ENCODE peak calls at places on chromosomes 2 and 18, in nine cellular contexts. B, L, N, F, I, P, X, T and O are unnamed samples.

GRCh38 chr2:218357194-218358177 is 829 bp downstream of the CATIP start:
- DNase-seq in P (no peak), F (no peak), L (no peak), N (no peak), I (no peak), X (peak), B (no peak), T (no peak), O (no peak)

GRCh38 chr2:85318222-85319182 is 9.3 kb downstream of the TGOLN2 start:
- DNase-seq in T (peak), X (no peak), B (no peak), I (no peak), N (no peak), F (no peak), P (no peak), L (no peak), O (no peak)

GRCh38 chr2:57882895-57883515 is 163.6 kb upstream of the VRK2 start:
- DNase-seq in I (no peak), P (no peak), L (no peak), X (no peak), T (no peak), B (no peak), F (no peak), N (no peak), O (no peak)

GRCh38 chr18:12317664-12318333 is 9.8 kb downstream of the TUBB6 start:
- DNase-seq in P (no peak), L (no peak), N (no peak), I (no peak), F (no peak), T (no peak), B (no peak), X (no peak), O (no peak)

GRCh38 chr2:201448701-201449100 is 2.6 kb downstream of the TRAK2 start:
- DNase-seq in F (no peak), L (peak), X (no peak), P (no peak), B (no peak), T (no peak), N (no peak), I (no peak), O (no peak)

GRCh38 chr2:104863229-104863584 is 9.3 kb downstream of the POU3F3 start:
- DNase-seq in L (no peak), T (no peak), X (no peak), F (peak), P (no peak), I (no peak), B (no peak), N (no peak), O (no peak)

GRCh38 chr2:118530976-118531375 is 316.5 kb downstream of the EN1 start:
- DNase-seq in L (no peak), P (no peak), N (no peak), B (no peak), F (no peak), X (no peak), I (no peak), T (no peak), O (peak)

GRCh38 chr2:121721926-121722325 is 14.7 kb downstream of the NIFK start:
- DNase-seq in P (no peak), N (no peak), X (no peak), I (no peak), B (no peak), T (no peak), L (no peak), F (no peak), O (no peak)

GRCh38 chr2:177537241-177537640 is 144.7 kb downstream of the AGPS start:
- DNase-seq in F (no peak), I (no peak), X (no peak), B (no peak), N (no peak), L (no peak), T (no peak), P (no peak), O (no peak)

GRCh38 chr2:240105982-240106381 is 30.1 kb downstream of the COPS9 start:
- DNase-seq in N (no peak), B (no peak), T (no peak), L (no peak), P (no peak), X (no peak), I (no peak), F (no peak), O (no peak)
- TF ChIP-seq POLR2AphosphoS5 in N (no peak), B (no peak), T (no peak), L (no peak), P (no peak), X (no peak), I (no peak), F (no peak), O (no peak)

GRCh38 chr2:240892361-240892760 is 3.6 kb downstream of the MAB21L4 start:
- DNase-seq in F (no peak), X (no peak), I (no peak), L (no peak), N (no peak), P (no peak), T (no peak), B (no peak), O (no peak)
- H3K27ac ChIP-seq in F (no peak), X (no peak), I (no peak), L (no peak), N (no peak), P (no peak), T (peak), B (no peak), O (peak)

GRCh38 chr2:239646184-239646583 is 245.4 kb upstream of the HDAC4 start:
- DNase-seq in T (no peak), B (no peak), X (no peak), N (no peak), I (no peak), L (no peak), F (no peak), P (no peak), O (no peak)

GRCh38 chr2:239647037-239647436 is 246.2 kb upstream of the HDAC4 start:
- DNase-seq in L (no peak), X (no peak), I (no peak), T (no peak), B (no peak), N (no peak), F (no peak), P (no peak), O (no peak)

GRCh38 chr2:239642406-239643004 is 241.7 kb upstream of the HDAC4 start:
- DNase-seq in L (no peak), B (no peak), P (no peak), I (no peak), N (no peak), X (no peak), T (no peak), F (no peak), O (peak)

GRCh38 chr2:239640676-239641580 is 240.1 kb upstream of the HDAC4 start:
- DNase-seq in N (no peak), P (no peak), L (no peak), X (no peak), F (no peak), I (no peak), T (no peak), B (no peak), O (peak)

GRCh38 chr2:239644016-239644415 is 243.2 kb upstream of the HDAC4 start:
- DNase-seq in B (no peak), P (no peak), T (no peak), I (no peak), X (no peak), F (peak), N (no peak), L (no peak), O (no peak)
- H3K4me3 ChIP-seq in B (no peak), P (no peak), T (no peak), I (no peak), X (no peak), F (no peak), N (no peak), L (no peak), O (no peak)

GRCh38 chr2:37389984-37390765 is 45.7 kb downstream of the QPCT start:
- DNase-seq in B (peak), T (peak), X (no peak), N (no peak), I (no peak), P (peak), F (peak), L (peak), O (no peak)
- TF ChIP-seq POLR2AphosphoS5 in B (no peak), T (peak), X (peak), N (no peak), I (no peak), P (peak), F (no peak), L (no peak), O (no peak)

GRCh38 chr2:196238836-196239380 is 67.5 kb upstream of the STK17B start:
- DNase-seq in X (no peak), L (no peak), I (no peak), B (no peak), P (no peak), T (no peak), N (no peak), F (no peak), O (no peak)
- H3K27ac ChIP-seq in X (peak), L (peak), I (no peak), B (no peak), P (peak), T (peak), N (peak), F (no peak), O (no peak)

GRCh38 chr2:241317391-241317790 is 1.7 kb downstream of the SEPTIN2 start:
- DNase-seq in B (no peak), L (no peak), T (no peak), N (no peak), F (no peak), P (no peak), X (no peak), I (no peak), O (no peak)
- H3K4me3 ChIP-seq in B (peak), L (peak), T (peak), N (peak), F (peak), P (peak), X (peak), I (peak), O (no peak)

DNA sequence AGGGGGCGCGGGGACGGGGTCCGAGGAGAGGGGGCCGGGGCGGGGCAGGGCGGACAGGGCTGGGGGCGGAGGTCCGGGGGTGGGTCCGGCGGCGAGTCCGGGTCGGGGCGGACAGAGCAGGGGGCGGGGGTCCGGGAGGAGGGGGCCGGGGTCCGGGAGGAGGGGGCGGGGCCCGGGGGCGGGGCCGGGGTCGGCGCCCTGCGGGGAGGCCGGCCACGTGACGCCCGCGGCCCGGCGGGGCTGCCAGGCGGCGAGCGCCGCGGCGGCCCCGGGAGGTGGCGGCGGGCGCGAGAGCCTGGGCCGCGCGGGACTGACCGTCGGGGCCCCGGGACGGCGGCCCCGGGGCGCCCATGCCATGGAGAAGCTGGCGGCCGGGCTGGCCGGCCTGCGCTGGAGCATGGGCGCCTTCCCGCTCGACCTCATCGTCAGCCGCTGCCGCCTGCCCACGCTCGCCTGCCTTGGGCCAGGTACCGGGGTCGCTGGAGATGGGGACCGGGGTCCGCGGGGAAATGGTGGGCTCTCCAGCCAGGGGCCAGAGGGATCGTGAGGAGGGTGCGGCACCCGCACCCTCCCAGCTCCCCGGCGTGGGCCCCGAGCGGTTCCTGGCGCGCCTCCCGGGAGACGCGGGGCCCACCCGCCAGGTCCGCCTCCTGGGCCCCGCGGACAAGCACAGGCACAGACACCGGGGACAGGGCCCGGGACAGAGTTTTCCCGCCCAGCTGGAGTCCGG is at the start of gene GAREM2:
- DNase-seq in B (no peak), X (no peak), P (no peak), T (no peak), I (no peak), F (peak), L (no peak), N (no peak), O (peak)
- TF ChIP-seq POLR2AphosphoS5 in B (no peak), X (no peak), P (no peak), T (no peak), I (no peak), F (no peak), L (no peak), N (no peak), O (no peak)

GRCh38 chr2:74199275-74199701 is 873 bp downstream of the MTHFD2 start:
- DNase-seq in L (no peak), T (no peak), B (no peak), I (peak), X (no peak), P (no peak), F (no peak), N (no peak), O (no peak)
- H3K27ac ChIP-seq in L (peak), T (peak), B (peak), I (peak), X (peak), P (peak), F (peak), N (peak), O (peak)

GRCh38 chr2:127386246-127386645 is 1.5 kb downstream of the MAP3K2 start:
- DNase-seq in X (no peak), F (no peak), N (no peak), L (no peak), B (no peak), P (no peak), T (no peak), I (no peak), O (no peak)
- H3K4me3 ChIP-seq in X (no peak), F (peak), N (peak), L (peak), B (no peak), P (no peak), T (peak), I (peak), O (peak)